ENCODE peak calls at places on chromosomes 7 and 10, in ten cellular contexts. One of them, this sample, is unnamed.

GRCh38 chr10:42150428-42151061 is 487.8 kb downstream of the ZNF33B start:
- DNase-seq in pulmonary artery endothelial cell: no peak
- DNase-seq in NCI-H774: no peak
- DNase-seq in ELR: no peak
- DNase-seq in NCI-H1092 treated with DMSO at 0.1 percent for 48 hours: no peak
- DNase-seq in iPS DF 6.9: no peak
- DNase-seq in NCI-H2029: no peak
- DNase-seq in T follicular helper cell: no peak
- DNase-seq in breast epithelium: no peak
- DNase-seq in anterior cingulate cortex: no peak
- DNase-seq in this sample: no peak

GRCh38 chr7:41698114-41698513 is 4.8 kb downstream of the INHBA start:
- DNase-seq in NCI-H1092 treated with DMSO at 0.1 percent for 48 hours: no peak
- DNase-seq in anterior cingulate cortex: no peak
- DNase-seq in pulmonary artery endothelial cell: no peak
- DNase-seq in NCI-H2029: no peak
- DNase-seq in iPS DF 6.9: no peak
- DNase-seq in breast epithelium: no peak
- DNase-seq in NCI-H774: no peak
- DNase-seq in T follicular helper cell: no peak
- DNase-seq in ELR: no peak
- DNase-seq in this sample: no peak

GRCh38 chr10:95260909-95261552 is 29.8 kb downstream of the PDLIM1 start:
- DNase-seq in pulmonary artery endothelial cell: no peak
- DNase-seq in breast epithelium: no peak
- DNase-seq in ELR: peak
- DNase-seq in NCI-H1092 treated with DMSO at 0.1 percent for 48 hours: no peak
- DNase-seq in iPS DF 6.9: no peak
- DNase-seq in NCI-H774: no peak
- DNase-seq in T follicular helper cell: no peak
- DNase-seq in NCI-H2029: no peak
- DNase-seq in anterior cingulate cortex: no peak
- DNase-seq in this sample: no peak

GRCh38 chr10:86969421-86970041 is 1.2 kb downstream of the ADIRF start:
- DNase-seq in NCI-H774: no peak
- DNase-seq in T follicular helper cell: no peak
- DNase-seq in anterior cingulate cortex: no peak
- DNase-seq in breast epithelium: no peak
- DNase-seq in NCI-H1092 treated with DMSO at 0.1 percent for 48 hours: no peak
- DNase-seq in iPS DF 6.9: no peak
- DNase-seq in NCI-H2029: no peak
- DNase-seq in pulmonary artery endothelial cell: no peak
- DNase-seq in ELR: peak
- DNase-seq in this sample: peak

GRCh38 chr7:56495165-56495564 is 378.9 kb upstream of the NUPR2 start:
- DNase-seq in anterior cingulate cortex: no peak
- DNase-seq in T follicular helper cell: no peak
- DNase-seq in NCI-H2029: no peak
- DNase-seq in NCI-H1092 treated with DMSO at 0.1 percent for 48 hours: no peak
- DNase-seq in breast epithelium: no peak
- DNase-seq in pulmonary artery endothelial cell: no peak
- DNase-seq in NCI-H774: no peak
- DNase-seq in ELR: no peak
- DNase-seq in iPS DF 6.9: no peak
- DNase-seq in this sample: no peak

GRCh38 chr10:70549962-70550845 is 52.3 kb downstream of the PRF1 start:
- DNase-seq in NCI-H2029: no peak
- DNase-seq in pulmonary artery endothelial cell: no peak
- DNase-seq in ELR: peak
- DNase-seq in NCI-H774: peak
- DNase-seq in NCI-H1092 treated with DMSO at 0.1 percent for 48 hours: peak
- DNase-seq in breast epithelium: peak
- DNase-seq in T follicular helper cell: peak
- DNase-seq in iPS DF 6.9: peak
- DNase-seq in anterior cingulate cortex: peak
- DNase-seq in this sample: peak

GRCh38 chr7:112779667-112780066 is 10.5 kb downstream of the TMEM168 start:
- DNase-seq in NCI-H774: no peak
- DNase-seq in iPS DF 6.9: no peak
- DNase-seq in pulmonary artery endothelial cell: no peak
- DNase-seq in NCI-H1092 treated with DMSO at 0.1 percent for 48 hours: no peak
- DNase-seq in ELR: peak
- DNase-seq in T follicular helper cell: no peak
- DNase-seq in anterior cingulate cortex: no peak
- DNase-seq in NCI-H2029: no peak
- DNase-seq in breast epithelium: no peak
- DNase-seq in this sample: no peak

GRCh38 chr10:103473261-103473671 is 5.8 kb downstream of the CALHM3 start:
- DNase-seq in T follicular helper cell: no peak
- DNase-seq in anterior cingulate cortex: no peak
- DNase-seq in pulmonary artery endothelial cell: no peak
- DNase-seq in iPS DF 6.9: no peak
- DNase-seq in ELR: no peak
- DNase-seq in breast epithelium: no peak
- DNase-seq in NCI-H774: no peak
- DNase-seq in NCI-H1092 treated with DMSO at 0.1 percent for 48 hours: no peak
- DNase-seq in NCI-H2029: no peak
- DNase-seq in this sample: no peak

GRCh38 chr7:44210107-44210506 is 9.3 kb downstream of the YKT6 start:
- DNase-seq in T follicular helper cell: no peak
- DNase-seq in ELR: no peak
- DNase-seq in breast epithelium: no peak
- DNase-seq in NCI-H774: no peak
- DNase-seq in iPS DF 6.9: no peak
- DNase-seq in anterior cingulate cortex: no peak
- DNase-seq in NCI-H1092 treated with DMSO at 0.1 percent for 48 hours: no peak
- DNase-seq in NCI-H2029: no peak
- DNase-seq in pulmonary artery endothelial cell: no peak
- DNase-seq in this sample: no peak

GRCh38 chr10:121080324-121080807 is 229.2 kb downstream of the WDR11 start:
- DNase-seq in T follicular helper cell: no peak
- DNase-seq in iPS DF 6.9: no peak
- DNase-seq in breast epithelium: no peak
- DNase-seq in anterior cingulate cortex: no peak
- DNase-seq in NCI-H1092 treated with DMSO at 0.1 percent for 48 hours: no peak
- DNase-seq in ELR: no peak
- DNase-seq in NCI-H2029: no peak
- DNase-seq in pulmonary artery endothelial cell: no peak
- DNase-seq in NCI-H774: no peak
- DNase-seq in this sample: peak

GRCh38 chr7:46512901-46513431 is 591.9 kb upstream of the IGFBP3 start:
- DNase-seq in ELR: no peak
- DNase-seq in breast epithelium: no peak
- DNase-seq in T follicular helper cell: no peak
- DNase-seq in NCI-H1092 treated with DMSO at 0.1 percent for 48 hours: no peak
- DNase-seq in NCI-H2029: no peak
- DNase-seq in NCI-H774: no peak
- DNase-seq in pulmonary artery endothelial cell: no peak
- DNase-seq in iPS DF 6.9: no peak
- DNase-seq in anterior cingulate cortex: no peak
- DNase-seq in this sample: no peak

GRCh38 chr7:90728568-90728967 is 132.4 kb downstream of the CDK14 start:
- DNase-seq in ELR: no peak
- DNase-seq in NCI-H774: no peak
- DNase-seq in NCI-H2029: no peak
- DNase-seq in NCI-H1092 treated with DMSO at 0.1 percent for 48 hours: no peak
- DNase-seq in iPS DF 6.9: no peak
- DNase-seq in anterior cingulate cortex: no peak
- DNase-seq in T follicular helper cell: no peak
- DNase-seq in pulmonary artery endothelial cell: no peak
- DNase-seq in breast epithelium: no peak
- DNase-seq in this sample: no peak

GRCh38 chr10:118045842-118046490 is 775 bp downstream of the RAB11FIP2 start:
- DNase-seq in NCI-H2029: no peak
- DNase-seq in NCI-H1092 treated with DMSO at 0.1 percent for 48 hours: peak
- DNase-seq in NCI-H774: no peak
- DNase-seq in breast epithelium: peak
- DNase-seq in ELR: peak
- DNase-seq in T follicular helper cell: no peak
- DNase-seq in iPS DF 6.9: no peak
- DNase-seq in anterior cingulate cortex: peak
- DNase-seq in pulmonary artery endothelial cell: no peak
- DNase-seq in this sample: peak

GRCh38 chr7:19442016-19442785 is 266.6 kb downstream of the POLR1F start:
- DNase-seq in anterior cingulate cortex: no peak
- DNase-seq in iPS DF 6.9: peak
- DNase-seq in NCI-H774: no peak
- DNase-seq in ELR: peak
- DNase-seq in NCI-H2029: no peak
- DNase-seq in pulmonary artery endothelial cell: no peak
- DNase-seq in NCI-H1092 treated with DMSO at 0.1 percent for 48 hours: peak
- DNase-seq in breast epithelium: no peak
- DNase-seq in T follicular helper cell: no peak
- DNase-seq in this sample: peak

GRCh38 chr7:22269963-22270362 is 87.0 kb downstream of the RAPGEF5 start:
- DNase-seq in breast epithelium: no peak
- DNase-seq in iPS DF 6.9: no peak
- DNase-seq in T follicular helper cell: no peak
- DNase-seq in NCI-H2029: peak
- DNase-seq in NCI-H774: peak
- DNase-seq in NCI-H1092 treated with DMSO at 0.1 percent for 48 hours: no peak
- DNase-seq in anterior cingulate cortex: no peak
- DNase-seq in pulmonary artery endothelial cell: no peak
- DNase-seq in ELR: no peak
- DNase-seq in this sample: no peak

GRCh38 chr10:5343561-5343960 is 21.2 kb upstream of the UCN3 start:
- DNase-seq in ELR: peak
- DNase-seq in iPS DF 6.9: no peak
- DNase-seq in pulmonary artery endothelial cell: no peak
- DNase-seq in NCI-H774: no peak
- DNase-seq in breast epithelium: no peak
- DNase-seq in T follicular helper cell: no peak
- DNase-seq in NCI-H2029: no peak
- DNase-seq in NCI-H1092 treated with DMSO at 0.1 percent for 48 hours: no peak
- DNase-seq in anterior cingulate cortex: no peak
- DNase-seq in this sample: no peak

GRCh38 chr10:9875353-9875752 is 1142.3 kb upstream of the CELF2 start:
- DNase-seq in breast epithelium: no peak
- DNase-seq in T follicular helper cell: no peak
- DNase-seq in NCI-H2029: no peak
- DNase-seq in NCI-H1092 treated with DMSO at 0.1 percent for 48 hours: no peak
- DNase-seq in ELR: no peak
- DNase-seq in iPS DF 6.9: no peak
- DNase-seq in pulmonary artery endothelial cell: no peak
- DNase-seq in anterior cingulate cortex: no peak
- DNase-seq in NCI-H774: no peak
- DNase-seq in this sample: no peak

GRCh38 chr7:155652156-155653124 is 8.0 kb downstream of the RBM33 start:
- DNase-seq in breast epithelium: no peak
- DNase-seq in pulmonary artery endothelial cell: peak
- DNase-seq in anterior cingulate cortex: no peak
- DNase-seq in NCI-H774: no peak
- DNase-seq in T follicular helper cell: no peak
- DNase-seq in NCI-H2029: no peak
- DNase-seq in ELR: peak
- DNase-seq in NCI-H1092 treated with DMSO at 0.1 percent for 48 hours: no peak
- DNase-seq in iPS DF 6.9: no peak
- DNase-seq in this sample: no peak

GRCh38 chr7:7156663-7157062 is 25.7 kb upstream of the C1GALT1 start:
- DNase-seq in ELR: no peak
- DNase-seq in pulmonary artery endothelial cell: no peak
- DNase-seq in T follicular helper cell: no peak
- DNase-seq in NCI-H2029: no peak
- DNase-seq in iPS DF 6.9: no peak
- DNase-seq in anterior cingulate cortex: no peak
- DNase-seq in breast epithelium: no peak
- DNase-seq in NCI-H1092 treated with DMSO at 0.1 percent for 48 hours: no peak
- DNase-seq in NCI-H774: no peak
- DNase-seq in this sample: no peak

GRCh38 chr10:30387646-30388243 is 38.7 kb upstream of the MTPAP start:
- DNase-seq in NCI-H774: no peak
- DNase-seq in anterior cingulate cortex: no peak
- DNase-seq in iPS DF 6.9: no peak
- DNase-seq in pulmonary artery endothelial cell: no peak
- DNase-seq in T follicular helper cell: no peak
- DNase-seq in breast epithelium: no peak
- DNase-seq in ELR: peak
- DNase-seq in NCI-H1092 treated with DMSO at 0.1 percent for 48 hours: no peak
- DNase-seq in NCI-H2029: no peak
- DNase-seq in this sample: no peak

GRCh38 chr10:88670497-88670896 is 6.3 kb downstream of the LIPF start:
- DNase-seq in ELR: no peak
- DNase-seq in pulmonary artery endothelial cell: no peak
- DNase-seq in NCI-H2029: no peak
- DNase-seq in T follicular helper cell: no peak
- DNase-seq in NCI-H774: no peak
- DNase-seq in anterior cingulate cortex: no peak
- DNase-seq in NCI-H1092 treated with DMSO at 0.1 percent for 48 hours: no peak
- DNase-seq in breast epithelium: no peak
- DNase-seq in iPS DF 6.9: no peak
- DNase-seq in this sample: no peak

GRCh38 chr10:62456611-62457101 is 82.5 kb downstream of the ZNF365 start:
- DNase-seq in iPS DF 6.9: no peak
- DNase-seq in anterior cingulate cortex: no peak
- DNase-seq in pulmonary artery endothelial cell: no peak
- DNase-seq in NCI-H1092 treated with DMSO at 0.1 percent for 48 hours: no peak
- DNase-seq in T follicular helper cell: no peak
- DNase-seq in NCI-H774: no peak
- DNase-seq in NCI-H2029: no peak
- DNase-seq in ELR: no peak
- DNase-seq in breast epithelium: no peak
- DNase-seq in this sample: no peak

GRCh38 chr7:73881352-73882059 is 20.5 kb downstream of the TMEM270 start:
- DNase-seq in iPS DF 6.9: no peak
- DNase-seq in breast epithelium: no peak
- DNase-seq in NCI-H774: no peak
- DNase-seq in anterior cingulate cortex: no peak
- DNase-seq in pulmonary artery endothelial cell: no peak
- DNase-seq in T follicular helper cell: no peak
- DNase-seq in NCI-H1092 treated with DMSO at 0.1 percent for 48 hours: no peak
- DNase-seq in NCI-H2029: no peak
- DNase-seq in ELR: no peak
- DNase-seq in this sample: no peak

GRCh38 chr7:105270117-105270516 is 118.6 kb downstream of the SRPK2 start:
- DNase-seq in T follicular helper cell: no peak
- DNase-seq in breast epithelium: no peak
- DNase-seq in iPS DF 6.9: no peak
- DNase-seq in pulmonary artery endothelial cell: no peak
- DNase-seq in anterior cingulate cortex: no peak
- DNase-seq in NCI-H2029: no peak
- DNase-seq in NCI-H1092 treated with DMSO at 0.1 percent for 48 hours: no peak
- DNase-seq in ELR: no peak
- DNase-seq in NCI-H774: no peak
- DNase-seq in this sample: peak

GRCh38 chr10:124705021-124705740 is 39.0 kb downstream of the FAM53B start:
- DNase-seq in iPS DF 6.9: peak
- DNase-seq in pulmonary artery endothelial cell: no peak
- DNase-seq in NCI-H2029: peak
- DNase-seq in anterior cingulate cortex: no peak
- DNase-seq in T follicular helper cell: no peak
- DNase-seq in NCI-H774: no peak
- DNase-seq in breast epithelium: no peak
- DNase-seq in ELR: no peak
- DNase-seq in NCI-H1092 treated with DMSO at 0.1 percent for 48 hours: no peak
- DNase-seq in this sample: no peak

GRCh38 chr10:121696854-121697253 is 98.6 kb upstream of the FGFR2 start:
- DNase-seq in anterior cingulate cortex: no peak
- DNase-seq in NCI-H1092 treated with DMSO at 0.1 percent for 48 hours: no peak
- DNase-seq in iPS DF 6.9: peak
- DNase-seq in NCI-H2029: no peak
- DNase-seq in NCI-H774: no peak
- DNase-seq in T follicular helper cell: no peak
- DNase-seq in ELR: peak
- DNase-seq in pulmonary artery endothelial cell: no peak
- DNase-seq in breast epithelium: no peak
- DNase-seq in this sample: peak

GRCh38 chr10:1643161-1643910 is 94.0 kb downstream of the ADARB2 start:
- DNase-seq in breast epithelium: peak
- DNase-seq in pulmonary artery endothelial cell: no peak
- DNase-seq in iPS DF 6.9: peak
- DNase-seq in NCI-H1092 treated with DMSO at 0.1 percent for 48 hours: no peak
- DNase-seq in T follicular helper cell: no peak
- DNase-seq in NCI-H774: no peak
- DNase-seq in ELR: no peak
- DNase-seq in NCI-H2029: no peak
- DNase-seq in anterior cingulate cortex: no peak
- DNase-seq in this sample: no peak

GRCh38 chr10:70886921-70887665 is 1.3 kb downstream of the PCBD1 start:
- DNase-seq in anterior cingulate cortex: no peak
- DNase-seq in breast epithelium: no peak
- DNase-seq in NCI-H2029: no peak
- DNase-seq in NCI-H1092 treated with DMSO at 0.1 percent for 48 hours: no peak
- DNase-seq in T follicular helper cell: no peak
- DNase-seq in NCI-H774: no peak
- DNase-seq in pulmonary artery endothelial cell: no peak
- DNase-seq in ELR: no peak
- DNase-seq in iPS DF 6.9: no peak
- DNase-seq in this sample: no peak

This sample was measured in NCI-H2171 treated with DMSO at 0.1 percent for 48 hours.